ENCODE peak calls at places on chromosomes 5 and 9, in eight cellular contexts. H is psoas muscle, K is upper lobe of left lung, M is tibial artery, N is sigmoid colon, W is keratinocyte, Q is A549, G is right atrium auricular region. A is an unnamed sample. For H3K4me1, the result is how much of the 10 kb centered on the place peaks cover.

GRCh38 chr9:122179690-122180074 is 20.0 kb downstream of the MORN5 start:
- DNase-seq in H (no peak), K (no peak), M (no peak), N (no peak), W (no peak), Q (no peak), G (no peak), A (no peak)

GRCh38 chr5:62695274-62695673 is 116.7 kb downstream of the LRRC70 start:
- DNase-seq in H (no peak), K (no peak), M (no peak), N (peak), W (no peak), Q (no peak), G (no peak), A (no peak)

GRCh38 chr5:51651889-51652288 is 268.6 kb downstream of the ISL1 start:
- DNase-seq in H (no peak), K (no peak), M (no peak), N (no peak), W (no peak), Q (no peak), G (no peak), A (no peak)

GRCh38 chr5:11525020-11525419 is 379.2 kb downstream of the CTNND2 start:
- DNase-seq in H (no peak), K (no peak), M (no peak), N (no peak), W (no peak), Q (no peak), G (no peak), A (no peak)

GRCh38 chr5:41648976-41649375 is 138.6 kb upstream of the PLCXD3 start:
- DNase-seq in H (peak), K (no peak), M (no peak), N (no peak), W (no peak), Q (no peak), G (no peak), A (no peak)

GRCh38 chr9:129069128-129069824 is 11.6 kb upstream of the DOLPP1 start:
- DNase-seq in H (peak), K (no peak), M (peak), N (peak), W (no peak), Q (no peak), G (peak), A (no peak)

GRCh38 chr9:134162926-134163373 is 1.4 kb downstream of the RNU6ATAC start:
- DNase-seq in H (no peak), K (peak), M (no peak), N (no peak), W (no peak), Q (no peak), G (no peak), A (no peak)

GRCh38 chr9:69771775-69772418 is 12.1 kb upstream of the PTAR1 start:
- DNase-seq in H (no peak), K (no peak), M (no peak), N (no peak), W (no peak), Q (no peak), G (no peak), A (no peak)

GRCh38 chr5:115583474-115583873 is 18.8 kb downstream of the TICAM2 start:
- DNase-seq in H (no peak), K (no peak), M (no peak), N (no peak), W (no peak), Q (no peak), G (no peak), A (no peak)

GRCh38 chr5:68489556-68489955 is 274.0 kb downstream of the PIK3R1 start:
- DNase-seq in H (no peak), K (no peak), M (no peak), N (no peak), W (no peak), Q (no peak), G (no peak), A (no peak)

GRCh38 chr5:76431336-76431735 is 28.3 kb downstream of the IQGAP2 start:
- DNase-seq in H (no peak), K (no peak), M (no peak), N (no peak), W (no peak), Q (no peak), G (no peak), A (no peak)

GRCh38 chr5:37771731-37772130 is 68.1 kb downstream of the GDNF start:
- DNase-seq in H (no peak), K (no peak), M (no peak), N (no peak), W (peak), Q (no peak), G (no peak), A (no peak)

GRCh38 chr5:9686211-9686610 is 56.1 kb upstream of the TAS2R1 start:
- DNase-seq in H (no peak), K (no peak), M (no peak), N (no peak), W (no peak), Q (no peak), G (no peak), A (no peak)

GRCh38 chr5:35651002-35651756 is 33.5 kb downstream of the SPEF2 start:
- DNase-seq in H (no peak), K (no peak), M (no peak), N (no peak), W (no peak), Q (peak), G (no peak), A (no peak)

GRCh38 chr5:76162335-76162734 is 79.2 kb downstream of the SV2C start:
- DNase-seq in H (no peak), K (no peak), M (no peak), N (no peak), W (no peak), Q (no peak), G (no peak), A (no peak)

GRCh38 chr9:133449760-133450159 is 10.0 kb upstream of the CACFD1 start:
- DNase-seq in H (no peak), K (no peak), M (no peak), N (no peak), W (peak), Q (peak), G (no peak), A (no peak)

GRCh38 chr9:37445832-37446231 is 19.4 kb downstream of the ZBTB5 start:
- DNase-seq in H (no peak), K (no peak), M (no peak), N (no peak), W (no peak), Q (no peak), G (no peak), A (no peak)

GRCh38 chr5:173907686-173908371 is 19.7 kb downstream of the CPEB4 start:
- DNase-seq in H (no peak), K (no peak), M (no peak), N (no peak), W (no peak), Q (no peak), G (no peak), A (no peak)
- H3K4me1 ChIP-seq in H (half or more), K (under half), M (under half), N (under half), W (under half), Q (under half), G (under half), A (half or more)

GRCh38 chr9:95775191-95775590 is 100.3 kb upstream of the ERCC6L2 start:
- DNase-seq in H (no peak), K (no peak), M (no peak), N (no peak), W (no peak), Q (no peak), G (no peak), A (no peak)

GRCh38 chr9:95770653-95771131 is 104.8 kb upstream of the ERCC6L2 start:
- DNase-seq in H (no peak), K (no peak), M (no peak), N (no peak), W (no peak), Q (no peak), G (no peak), A (no peak)

GRCh38 chr9:95771556-95772280 is 103.8 kb upstream of the ERCC6L2 start:
- DNase-seq in H (no peak), K (peak), M (no peak), N (peak), W (no peak), Q (no peak), G (no peak), A (no peak)

GRCh38 chr9:95772320-95773060 is 103.0 kb upstream of the ERCC6L2 start:
- DNase-seq in H (no peak), K (peak), M (peak), N (peak), W (no peak), Q (no peak), G (no peak), A (no peak)

GRCh38 chr9:95773061-95773433 is 102.4 kb upstream of the ERCC6L2 start:
- DNase-seq in H (no peak), K (no peak), M (no peak), N (no peak), W (no peak), Q (no peak), G (no peak), A (no peak)
- H3K27ac ChIP-seq in H (no peak), K (no peak), M (peak), N (peak), W (no peak), Q (no peak), G (peak), A (no peak)

GRCh38 chr5:43582082-43583005 is 20.6 kb upstream of the NNT start:
- DNase-seq in H (no peak), K (no peak), M (no peak), N (no peak), W (no peak), Q (no peak), G (no peak), A (no peak)

DNA sequence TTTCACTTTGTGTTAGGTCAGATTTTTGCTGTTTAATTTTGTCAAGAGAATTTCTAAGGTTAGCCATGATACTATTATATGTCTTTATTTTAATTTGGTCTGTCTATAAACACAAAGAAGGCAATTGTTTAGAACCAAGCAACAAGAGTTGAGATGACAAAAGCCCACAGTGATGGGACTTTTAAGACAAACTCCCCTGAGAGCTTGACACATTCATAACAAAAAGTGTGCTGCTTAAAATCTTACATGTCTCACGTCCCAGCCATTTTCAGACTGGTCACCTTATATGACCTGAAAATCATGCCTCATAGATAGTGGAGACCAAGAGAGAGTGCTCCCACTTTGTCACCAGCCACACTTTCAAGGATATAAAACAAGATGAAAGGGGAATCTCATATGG is 21.6 kb upstream of the NNT start:
- DNase-seq in H (no peak), K (no peak), M (no peak), N (no peak), W (no peak), Q (no peak), G (no peak), A (no peak)
- TF ChIP-seq CTCF in H (no peak), K (no peak), M (no peak), N (no peak), W (no peak), Q (no peak), G (no peak), A (no peak)

GRCh38 chr9:76027426-76027825 is 137.0 kb downstream of the PCSK5 start:
- DNase-seq in H (no peak), K (no peak), M (no peak), N (no peak), W (no peak), Q (no peak), G (no peak), A (no peak)
- H3K4me1 ChIP-seq in H (under half), K (under half), M (under half), N (under half), W (under half), Q (under half), G (under half), A (under half)

DNA sequence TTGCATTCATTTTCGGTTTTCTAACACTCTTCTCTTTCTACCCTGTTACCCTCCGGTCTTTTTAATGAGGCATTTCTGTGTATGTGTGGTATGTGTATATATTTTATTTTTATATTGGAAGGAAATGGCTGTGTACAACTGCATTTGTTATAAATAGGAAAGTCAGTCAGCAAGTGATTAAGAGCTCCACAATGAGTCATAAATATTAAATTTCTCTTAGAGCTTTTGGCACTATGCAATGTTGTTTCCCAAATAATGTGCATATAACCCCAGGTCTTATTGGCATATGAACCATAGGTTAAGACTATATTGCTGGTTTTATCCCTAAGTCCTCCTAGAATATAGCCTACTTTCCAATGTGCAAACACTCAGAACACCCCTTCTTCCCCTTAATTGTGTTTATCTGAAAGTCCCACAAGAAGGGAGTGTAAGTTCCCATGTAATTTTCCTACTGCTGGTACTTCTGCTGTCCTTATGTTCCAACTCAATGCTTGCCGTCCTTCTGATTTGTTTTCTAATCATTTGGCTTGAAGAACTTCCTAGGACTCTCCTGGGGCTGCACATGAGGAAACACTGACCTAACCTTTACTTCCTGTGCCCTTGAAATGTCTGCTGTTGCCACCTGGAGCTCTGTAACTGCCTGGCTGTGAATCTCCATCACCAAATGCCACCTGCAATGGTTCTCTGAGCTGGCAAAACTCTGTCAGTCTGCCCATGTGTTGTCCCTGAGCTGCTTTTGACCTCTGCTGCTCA is 65.5 kb upstream of the PCSK5 start:
- DNase-seq in H (no peak), K (no peak), M (no peak), N (no peak), W (no peak), Q (no peak), G (no peak), A (no peak)
- H3K27ac ChIP-seq in H (no peak), K (no peak), M (peak), N (no peak), W (no peak), Q (no peak), G (no peak), A (peak)

A was measured in thoracic aorta.